ENCODE peak calls at places on chromosomes 4 and X, in six cellular contexts. Q is neural progenitor cell, D is GM23248, E is GM23338, L is SK-N-SH, M is MM.1S. A is an unnamed sample.
A peak's percentile ranks its signal among the peaks of the same experiment; 100 is the strongest.

GRCh38 chr4:119478446-119479179 is 150.0 kb downstream of the PDE5A start:
- DNase-seq in E (no peak), D (peak; percentile 16), L (no peak), M (no peak), Q (no peak), A (no peak)

GRCh38 chrX:16022580-16023170 is 100.7 kb upstream of the GRPR start:
- DNase-seq in Q (no peak), E (no peak), L (no peak), D (peak; percentile 55), M (no peak), A (peak; percentile 69)

GRCh38 chr4:41610474-41610873 is 72.5 kb downstream of the LIMCH1 start:
- DNase-seq in L (no peak), D (no peak), E (no peak), Q (no peak), M (no peak), A (no peak)

GRCh38 chr4:7160951-7161440 is 31.3 kb upstream of the SORCS2 start:
- DNase-seq in M (no peak), E (no peak), Q (peak; percentile 23), L (peak; percentile 8), D (no peak), A (no peak)

GRCh38 chr4:148447672-148448071 is 5.5 kb upstream of the NR3C2 start:
- DNase-seq in D (peak; percentile 42), E (no peak), L (no peak), Q (peak; percentile 10), M (no peak), A (peak; percentile 26)

GRCh38 chr4:46993075-46994006 is at the start of gene GABRA4:
- DNase-seq in Q (peak; percentile 55), M (no peak), L (no peak), D (peak; percentile 0), E (peak; percentile 67), A (no peak)

GRCh38 chrX:53160297-53160983 is 64.6 kb downstream of the KDM5C start:
- DNase-seq in M (no peak), L (no peak), Q (no peak), D (no peak), E (no peak), A (peak; percentile 11)

GRCh38 chr4:103996059-103996458 is 276.3 kb upstream of the TACR3 start:
- DNase-seq in Q (peak; percentile 63), L (no peak), M (no peak), D (no peak), E (peak; percentile 40), A (peak; percentile 25)

GRCh38 chrX:117508021-117508420 is 608.6 kb downstream of the KLHL13 start:
- DNase-seq in M (no peak), L (no peak), E (no peak), D (no peak), Q (no peak), A (no peak)

GRCh38 chrX:68669094-68669830 is 21.8 kb downstream of the STARD8 start:
- DNase-seq in Q (peak; percentile 65), E (peak; percentile 30), D (peak; percentile 51), M (no peak), L (peak; percentile 68), A (no peak)

GRCh38 chr4:5361968-5362367 is 310.7 kb downstream of the STK32B start:
- DNase-seq in L (no peak), Q (peak; percentile 60), M (peak; percentile 39), E (peak; percentile 51), D (peak; percentile 40), A (peak; percentile 55)

GRCh38 chr4:7902101-7902553 is 37.5 kb downstream of the AFAP1 start:
- DNase-seq in M (no peak), Q (peak; percentile 11), E (no peak), L (peak; percentile 67), D (no peak), A (no peak)

GRCh38 chr4:110865611-110866254 is 242.9 kb upstream of the PITX2 start:
- DNase-seq in D (peak; percentile 59), M (no peak), L (no peak), E (no peak), Q (no peak), A (no peak)

GRCh38 chr4:139589619-139590018 is 33.6 kb upstream of the SETD7 start:
- DNase-seq in D (peak; percentile 61), E (no peak), Q (no peak), L (no peak), M (no peak), A (no peak)

GRCh38 chr4:83124079-83124780 is 9.7 kb upstream of the PLAC8 start:
- DNase-seq in M (no peak), D (no peak), Q (no peak), L (no peak), E (no peak), A (no peak)

GRCh38 chrX:70132877-70133302 is 357 bp upstream of the IGBP1 start:
- DNase-seq in E (no peak), Q (no peak), M (no peak), D (no peak), L (no peak), A (no peak)

GRCh38 chrX:148310402-148311200 is 189.8 kb upstream of the AFF2 start:
- DNase-seq in D (no peak), L (no peak), M (peak; percentile 75), Q (no peak), E (no peak), A (no peak)

GRCh38 chrX:41085883-41086626 is 810 bp downstream of the USP9X start:
- DNase-seq in E (peak; percentile 49), Q (peak; percentile 60), M (peak; percentile 46), L (peak; percentile 82), D (peak; percentile 65), A (peak; percentile 51)

GRCh38 chrX:34288782-34289181 is 156.7 kb upstream of the FAM47A start:
- DNase-seq in D (no peak), Q (no peak), E (no peak), M (no peak), L (no peak), A (peak; percentile 1)

GRCh38 chr4:118772149-118773081 is 63.5 kb downstream of the SEC24D start:
- DNase-seq in Q (peak; percentile 51), L (no peak), D (peak; percentile 72), E (peak; percentile 69), M (peak; percentile 60), A (peak; percentile 58)

GRCh38 chr4:100317032-100317864 is 127.0 kb upstream of the DDIT4L start:
- DNase-seq in E (no peak), M (no peak), D (peak; percentile 56), L (no peak), Q (no peak), A (no peak)

GRCh38 chr4:94457692-94458106 is 6.0 kb downstream of the PDLIM5 start:
- DNase-seq in E (peak; percentile 43), L (peak; percentile 12), M (no peak), Q (peak; percentile 90), D (no peak), A (no peak)

GRCh38 chr4:54543088-54543795 is 114.5 kb upstream of the KIT start:
- DNase-seq in M (no peak), Q (no peak), D (peak; percentile 94), E (no peak), L (no peak), A (peak; percentile 31)

GRCh38 chr4:39451423-39452023 is 7.2 kb downstream of the RPL9 start:
- DNase-seq in L (no peak), D (no peak), E (no peak), M (no peak), Q (no peak), A (no peak)
- H3F3A ChIP-seq in L (peaks cover 80% of the 10 kb centered on the region), D (peaks cover 92% of the 10 kb centered on the region), E (peaks cover 71% of the 10 kb centered on the region), M (peaks cover 38% of the 10 kb centered on the region), Q (peaks cover 85% of the 10 kb centered on the region), A (peaks cover 20% of the 10 kb centered on the region)

DNA sequence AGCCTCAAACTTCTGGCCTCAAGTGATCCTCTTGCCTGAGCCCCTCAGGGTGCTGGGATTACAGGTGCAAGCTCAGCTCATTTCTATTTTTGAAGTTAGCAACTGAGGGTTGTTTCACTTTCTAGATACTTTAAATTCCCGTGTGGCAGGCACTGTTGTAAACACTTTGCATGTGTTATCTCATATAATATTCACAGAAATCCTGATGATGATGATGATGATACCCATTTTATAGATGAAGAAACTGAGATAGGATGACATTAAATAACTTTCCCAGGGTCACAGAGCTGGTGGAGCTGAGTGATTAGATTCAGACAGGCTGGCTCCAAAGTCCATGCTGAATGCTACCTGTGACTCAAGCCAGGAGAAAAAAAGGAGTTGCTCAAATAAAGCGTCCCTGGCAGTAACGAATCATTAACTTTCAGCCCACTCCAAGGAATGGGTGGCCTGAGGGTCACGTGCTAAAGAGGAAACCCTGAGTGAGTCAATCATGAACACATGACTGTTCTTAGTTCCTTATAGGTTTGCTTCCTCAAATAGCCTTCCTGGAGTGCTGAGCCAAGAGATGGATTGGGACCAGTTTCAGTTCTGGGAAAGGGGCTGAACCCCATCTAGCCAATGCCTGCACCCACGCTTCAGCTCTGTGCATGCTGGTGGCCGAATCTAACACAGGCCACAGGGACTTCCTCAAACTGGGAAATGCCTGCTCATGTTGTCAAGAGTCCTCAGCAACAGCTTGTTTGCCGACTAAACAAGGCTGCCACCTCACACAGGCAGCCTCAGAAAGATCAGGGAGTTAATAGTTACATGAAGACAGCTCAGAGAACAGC is 52.8 kb downstream of the RBM47 start:
- DNase-seq in Q (peak; percentile 36), E (peak; percentile 41), D (peak; percentile 92), M (peak; percentile 82), L (no peak), A (peak; percentile 88)
- TF ChIP-seq EZH2phosphoT487 in Q (no peak), E (no peak), D (no peak), M (no peak), L (no peak), A (no peak)

GRCh38 chr4:152667781-152668180 is 12.0 kb downstream of the TMEM154 start:
- DNase-seq in M (no peak), E (no peak), Q (no peak), L (no peak), D (no peak), A (no peak)
- H3F3A ChIP-seq in M (peaks cover 27% of the 10 kb centered on the region), E (no peaks in the 10 kb centered on the region), Q (no peaks in the 10 kb centered on the region), L (no peaks in the 10 kb centered on the region), D (no peaks in the 10 kb centered on the region), A (no peaks in the 10 kb centered on the region)

GRCh38 chr4:123787710-123788109 is 391.1 kb downstream of the SPRY1 start:
- DNase-seq in L (no peak), D (peak; percentile 35), Q (no peak), M (no peak), E (no peak), A (no peak)

GRCh38 chr4:123790681-123791080 is 394.1 kb downstream of the SPRY1 start:
- DNase-seq in D (peak; percentile 7), M (no peak), L (no peak), E (no peak), Q (no peak), A (peak; percentile 9)

GRCh38 chr4:123786159-123786915 is 389.7 kb downstream of the SPRY1 start:
- DNase-seq in Q (no peak), D (peak; percentile 27), L (no peak), E (no peak), M (no peak), A (no peak)

GRCh38 chr4:123786955-123787354 is 390.4 kb downstream of the SPRY1 start:
- DNase-seq in Q (peak; percentile 9), D (peak; percentile 25), E (no peak), M (no peak), L (no peak), A (no peak)

GRCh38 chr4:123788577-123788976 is 392.0 kb downstream of the SPRY1 start:
- DNase-seq in D (peak; percentile 38), Q (no peak), L (no peak), E (no peak), M (no peak), A (no peak)
- TF ChIP-seq EZH2phosphoT487 in D (no peak), Q (no peak), L (no peak), E (no peak), M (no peak), A (no peak)

GRCh38 chr4:25867781-25868180 is 5.0 kb upstream of the SEL1L3 start:
- DNase-seq in E (no peak), L (no peak), D (no peak), M (no peak), Q (no peak), A (no peak)
- H3F3A ChIP-seq in E (peaks cover 3% of the 10 kb centered on the region), L (no peaks in the 10 kb centered on the region), D (no peaks in the 10 kb centered on the region), M (no peaks in the 10 kb centered on the region), Q (peaks cover 18% of the 10 kb centered on the region), A (no peaks in the 10 kb centered on the region)

GRCh38 chrX:49102221-49102620 is 21.3 kb downstream of the GPKOW start:
- DNase-seq in M (no peak), Q (no peak), E (no peak), D (no peak), L (no peak), A (no peak)
- TF ChIP-seq EZH2phosphoT487 in M (no peak), Q (no peak), E (no peak), D (no peak), L (no peak), A (no peak)